ENCODE peak calls at places on chromosomes 16 and 17, in nine cellular contexts. L is IMR-90; O is Panc1; Q is left cardiac atrium; K is PC-3; S is left lobe of liver; P is Right ventricle myocardium inferior; B is activated CD8-positive, alpha-beta T cell treated with anti-CD3 and anti-CD28 coated beads for 36 hours; W is naive thymus-derived CD4-positive, alpha-beta T cell. I is an unnamed sample.

GRCh38 chr17:15371731-15372130 is 30.3 kb upstream of the TEKT3 start:
- ATAC-seq in S (no peak), O (no peak), K (no peak), Q (no peak), L (no peak), W (no peak), P (no peak), B (no peak), I (no peak)

GRCh38 chr17:4142107-4142900 is 526 bp downstream of the ZZEF1 start:
- ATAC-seq in B (no peak), K (peak; percentile 17), Q (peak; percentile 2), O (peak; percentile 10), P (no peak), S (peak; percentile 17), L (peak; percentile 25), W (peak; percentile 6), I (peak; percentile 2)

GRCh38 chr17:63927464-63928171 is 4.5 kb downstream of the CD79B start:
- ATAC-seq in K (no peak), S (no peak), L (no peak), O (no peak), B (no peak), Q (no peak), W (no peak), P (no peak), I (peak; percentile 37)

GRCh38 chr16:68131813-68132706 is 46.9 kb downstream of the NFATC3 start:
- ATAC-seq in W (peak; percentile 91), P (no peak), S (no peak), B (no peak), L (no peak), K (no peak), O (no peak), Q (no peak), I (no peak)

GRCh38 chr17:78925662-78926555 is 722 bp upstream of the TIMP2 start:
- ATAC-seq in K (no peak), P (peak; percentile 74), O (peak; percentile 37), L (peak; percentile 83), W (peak; percentile 28), S (peak; percentile 67), B (no peak), Q (peak; percentile 75), I (no peak)

GRCh38 chr17:58416937-58417299 is 416 bp downstream of the RNF43 start:
- ATAC-seq in W (no peak), B (no peak), L (no peak), O (no peak), S (no peak), K (peak; percentile 7), P (no peak), Q (no peak), I (no peak)

GRCh38 chr16:86428729-86429472 is 81.4 kb upstream of the FOXF1 start:
- ATAC-seq in P (peak; percentile 59), K (no peak), S (no peak), Q (no peak), L (no peak), W (no peak), O (no peak), B (no peak), I (no peak)

GRCh38 chr16:66337434-66338188 is 28.9 kb upstream of the CDH5 start:
- ATAC-seq in P (no peak), K (no peak), W (no peak), Q (no peak), B (no peak), L (no peak), S (no peak), O (no peak), I (no peak)

GRCh38 chr17:19299214-19299747 is 62.1 kb downstream of the EPN2 start:
- ATAC-seq in L (no peak), S (no peak), K (no peak), Q (no peak), O (no peak), P (no peak), W (no peak), B (no peak), I (no peak)

GRCh38 chr17:70808596-70808995 is 639.3 kb downstream of the KCNJ2 start:
- ATAC-seq in W (no peak), B (no peak), K (peak; percentile 85), Q (no peak), P (no peak), L (no peak), S (peak; percentile 71), O (no peak), I (no peak)

GRCh38 chr17:18378205-18378505 is 577 bp downstream of the EVPLL start:
- ATAC-seq in B (no peak), W (no peak), P (no peak), L (no peak), S (no peak), O (no peak), Q (no peak), K (no peak), I (no peak)

GRCh38 chr17:41527076-41528023 is 758 bp downstream of the KRT19 start:
- ATAC-seq in O (peak; percentile 14), S (peak; percentile 37), W (peak; percentile 24), B (no peak), Q (peak; percentile 19), L (no peak), K (no peak), P (peak; percentile 14), I (no peak)

GRCh38 chr16:4350365-4350786 is 745 bp downstream of the PAM16 start:
- ATAC-seq in O (no peak), Q (no peak), S (no peak), L (no peak), B (peak; percentile 6), P (no peak), K (no peak), W (no peak), I (peak; percentile 3)

GRCh38 chr17:78748730-78749317 is 33.2 kb downstream of the CYTH1 start:
- ATAC-seq in S (peak; percentile 51), O (no peak), W (peak; percentile 92), K (peak; percentile 86), Q (peak; percentile 84), B (peak; percentile 81), P (peak; percentile 75), L (peak; percentile 31), I (peak; percentile 96)

GRCh38 chr17:63698381-63698885 is 1.5 kb downstream of the LIMD2 start:
- ATAC-seq in Q (no peak), S (peak; percentile 60), P (no peak), W (no peak), K (no peak), L (no peak), O (no peak), B (no peak), I (no peak)

GRCh38 chr16:1079786-1080525 is 7.4 kb downstream of the SSTR5 start:
- ATAC-seq in B (no peak), Q (no peak), K (no peak), L (no peak), W (no peak), S (no peak), O (no peak), P (no peak), I (no peak)

GRCh38 chr17:77036136-77036840 is 104.5 kb upstream of the SEC14L1 start:
- ATAC-seq in O (peak; percentile 35), W (no peak), K (no peak), Q (no peak), L (no peak), S (no peak), P (no peak), B (no peak), I (peak; percentile 21)

GRCh38 chr17:73691321-73691766 is 47.1 kb upstream of the SDK2 start:
- ATAC-seq in O (no peak), P (no peak), B (no peak), Q (no peak), K (no peak), L (no peak), S (no peak), W (no peak), I (no peak)

GRCh38 chr16:19851476-19851875 is 33.2 kb downstream of the GPRC5B start:
- ATAC-seq in S (no peak), L (no peak), W (no peak), B (no peak), P (peak; percentile 63), K (no peak), O (no peak), Q (peak; percentile 76), I (no peak)

GRCh38 chr16:86074651-86075487 is 175.9 kb downstream of the IRF8 start:
- ATAC-seq in P (no peak), B (no peak), S (peak; percentile 37), L (peak; percentile 76), W (no peak), O (no peak), Q (no peak), K (no peak), I (no peak)

I was measured in stimulated activated memory B cell treated with anti-CD40 and anti-IgM and Interleukin-4, amounts not matched to agents 10 μg/mL and 1 μg/mL and 100 μg/mL, for 72 hours.